ENCODE peak calls at places on chromosomes 16 and 17, in ten cellular contexts. C is heart left ventricle, H is esophagus squamous epithelium, N is psoas muscle, G is ovary, V is PC-9, B is neural progenitor cell, D is aorta, Z is IMR-90, M is cardiac muscle cell. R is an unnamed sample.

GRCh38 chr16:11160676-11161115 is 95.3 kb downstream of the SOCS1 start:
- DNase-seq in C (no peak), H (no peak), N (no peak), G (no peak), V (no peak), B (no peak), D (no peak), Z (no peak), M (no peak), R (no peak)

GRCh38 chr16:23504453-23505179 is 5.7 kb downstream of the GGA2 start:
- DNase-seq in C (peak; percentile 73), H (no peak), N (peak; percentile 91), G (peak; percentile 67), V (peak; percentile 72), B (peak; percentile 77), D (peak; percentile 90), Z (peak; percentile 94), M (peak; percentile 88), R (peak; percentile 77)

GRCh38 chr16:720507-720989 is 398 bp upstream of the ANTKMT start:
- DNase-seq in C (no peak), H (no peak), N (no peak), G (peak; percentile 58), V (peak; percentile 55), B (peak; percentile 81), D (no peak), Z (peak; percentile 70), M (peak; percentile 82), R (no peak)

GRCh38 chr17:48444531-48445247 is 14.7 kb upstream of the SKAP1 start:
- DNase-seq in C (no peak), H (no peak), N (no peak), G (no peak), V (no peak), B (no peak), D (no peak), Z (no peak), M (no peak), R (no peak)

GRCh38 chr16:53768167-53768566 is 64.2 kb downstream of the FTO start:
- DNase-seq in C (no peak), H (no peak), N (no peak), G (no peak), V (no peak), B (no peak), D (no peak), Z (peak; percentile 41), M (peak; percentile 51), R (no peak)

GRCh38 chr17:54944796-54945195 is 23.7 kb downstream of the COX11 start:
- DNase-seq in C (no peak), H (no peak), N (no peak), G (no peak), V (no peak), B (no peak), D (no peak), Z (peak; percentile 12), M (peak; percentile 38), R (no peak)

GRCh38 chr17:10621397-10621796 is 35.7 kb downstream of the MYH3 start:
- DNase-seq in C (no peak), H (no peak), N (no peak), G (no peak), V (no peak), B (no peak), D (no peak), Z (no peak), M (no peak), R (no peak)

GRCh38 chr16:31874354-31875111 is 926 bp downstream of the ZNF267 start:
- DNase-seq in C (no peak), H (no peak), N (no peak), G (no peak), V (peak; percentile 39), B (peak; percentile 9), D (no peak), Z (peak; percentile 55), M (peak; percentile 51), R (peak; percentile 29)

GRCh38 chr17:4142107-4142900 is 526 bp downstream of the ZZEF1 start:
- DNase-seq in C (peak; percentile 78), H (no peak), N (peak; percentile 77), G (peak; percentile 69), V (no peak), B (peak; percentile 75), D (peak; percentile 82), Z (peak; percentile 17), M (peak; percentile 44), R (peak; percentile 74)

GRCh38 chr17:77555741-77556291 is 402.7 kb upstream of the TNRC6C start:
- DNase-seq in C (peak; percentile 66), H (no peak), N (peak; percentile 61), G (no peak), V (no peak), B (peak; percentile 31), D (peak; percentile 84), Z (no peak), M (peak; percentile 48), R (peak; percentile 29)

GRCh38 chr17:77735051-77735340 is 223.5 kb upstream of the TNRC6C start:
- DNase-seq in C (no peak), H (no peak), N (no peak), G (no peak), V (no peak), B (no peak), D (no peak), Z (no peak), M (no peak), R (no peak)

GRCh38 chr16:85102106-85102630 is 10.1 kb downstream of the CIBAR2 start:
- DNase-seq in C (no peak), H (no peak), N (no peak), G (no peak), V (no peak), B (no peak), D (no peak), Z (peak; percentile 38), M (no peak), R (no peak)
- H3K4me1 ChIP-seq in C (no peaks in the 10 kb centered on the region), H (no peaks in the 10 kb centered on the region), N (peaks cover 8% of the 10 kb centered on the region), G (no peaks in the 10 kb centered on the region), V (no peaks in the 10 kb centered on the region), B (peaks cover 9% of the 10 kb centered on the region), D (no peaks in the 10 kb centered on the region), Z (no peaks in the 10 kb centered on the region), M (no peaks in the 10 kb centered on the region), R (no peaks in the 10 kb centered on the region)

DNA sequence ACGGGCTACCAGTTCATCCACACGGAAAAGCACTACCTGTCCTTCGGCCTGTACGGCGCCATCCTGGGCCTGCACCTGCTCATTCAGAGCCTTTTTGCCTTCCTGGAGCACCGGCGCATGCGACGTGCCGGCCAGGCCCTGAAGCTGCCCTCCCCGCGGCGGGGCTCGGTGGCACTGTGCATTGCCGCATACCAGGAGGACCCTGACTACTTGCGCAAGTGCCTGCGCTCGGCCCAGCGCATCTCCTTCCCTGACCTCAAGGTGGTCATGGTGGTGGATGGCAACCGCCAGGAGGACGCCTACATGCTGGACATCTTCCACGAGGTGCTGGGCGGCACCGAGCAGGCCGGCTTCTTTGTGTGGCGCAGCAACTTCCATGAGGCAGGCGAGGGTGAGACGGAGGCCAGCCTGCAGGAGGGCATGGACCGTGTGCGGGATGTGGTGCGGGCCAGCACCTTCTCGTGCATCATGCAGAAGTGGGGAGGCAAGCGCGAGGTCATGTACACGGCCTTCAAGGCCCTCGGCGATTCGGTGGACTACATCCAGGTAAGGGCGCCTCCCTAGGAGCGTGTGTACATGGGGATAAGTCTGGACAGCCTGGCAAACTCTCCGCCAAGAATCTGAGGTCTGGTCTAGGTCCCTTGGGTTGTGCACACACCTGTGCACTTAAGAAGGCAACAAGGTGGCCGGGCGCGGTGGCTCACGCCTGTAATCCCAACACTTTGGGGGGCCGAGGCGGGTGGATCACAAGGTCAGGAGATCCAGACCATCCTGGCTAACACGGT is 4.2 kb downstream of the HAS3 start:
- DNase-seq in C (no peak), H (no peak), N (no peak), G (peak; percentile 34), V (no peak), B (no peak), D (peak; percentile 71), Z (no peak), M (no peak), R (no peak)
- H3K4me3 ChIP-seq in C (no peak overlapping the region), H (no peak overlapping the region), N (no peak overlapping the region), G (no peak overlapping the region), V (no peak overlapping the region), B (no peak overlapping the region), D (no peak overlapping the region), Z (no peak overlapping the region), M (no peak overlapping the region), R (no peak overlapping the region)

DNA sequence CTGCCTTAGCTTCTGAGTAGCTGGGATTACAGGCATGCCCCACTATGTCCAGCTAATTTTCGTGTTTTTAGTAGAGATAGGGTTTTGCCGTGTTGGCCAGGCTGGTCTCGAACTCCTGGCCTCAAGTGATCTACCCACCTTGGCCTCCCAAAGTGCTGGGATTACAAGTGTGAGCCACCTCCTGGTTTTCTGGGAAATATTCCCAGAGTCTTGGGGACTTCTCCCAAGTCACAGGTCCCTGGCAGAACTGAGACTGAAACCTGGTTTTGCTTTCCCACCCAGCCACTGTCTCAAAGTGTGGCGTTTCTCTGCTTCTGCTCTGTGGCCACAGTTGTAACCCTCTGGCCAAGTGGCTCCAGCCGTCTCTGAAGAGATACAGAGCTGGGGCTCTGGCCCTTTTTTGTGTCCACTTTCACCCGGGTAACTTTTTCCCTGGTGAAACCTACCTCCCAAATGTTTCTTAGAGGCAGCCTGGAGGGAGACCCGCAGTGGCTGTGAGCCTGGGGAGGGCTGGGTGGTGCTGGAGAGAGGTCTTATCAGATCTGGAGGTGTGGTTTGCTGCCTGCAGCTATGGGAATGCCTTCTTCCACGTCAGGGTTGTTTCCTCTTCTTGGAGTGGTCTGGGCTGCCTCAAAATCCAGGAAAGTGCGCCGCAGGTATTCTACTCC is 5.1 kb downstream of the KSR1 start:
- DNase-seq in C (no peak), H (no peak), N (no peak), G (no peak), V (peak; percentile 47), B (no peak), D (no peak), Z (no peak), M (no peak), R (no peak)
- H3K4me1 ChIP-seq in C (peaks cover 7% of the 10 kb centered on the region), H (peaks cover 18% of the 10 kb centered on the region), N (peaks cover 7% of the 10 kb centered on the region), G (peaks cover 6% of the 10 kb centered on the region), V (peaks cover 30% of the 10 kb centered on the region), B (peaks cover 27% of the 10 kb centered on the region), D (no peaks in the 10 kb centered on the region), Z (peaks cover 28% of the 10 kb centered on the region), M (peaks cover 16% of the 10 kb centered on the region), R (peaks cover 9% of the 10 kb centered on the region)

GRCh38 chr16:72876981-72877373 is 171.0 kb downstream of the ZFHX3 start:
- DNase-seq in C (no peak), H (no peak), N (no peak), G (no peak), V (no peak), B (no peak), D (no peak), Z (no peak), M (peak; percentile 46), R (no peak)

GRCh38 chr16:72875291-72876036 is 172.5 kb downstream of the ZFHX3 start:
- DNase-seq in C (no peak), H (no peak), N (no peak), G (no peak), V (peak; percentile 49), B (no peak), D (no peak), Z (no peak), M (no peak), R (no peak)

GRCh38 chr16:72878301-72879269 is 169.3 kb downstream of the ZFHX3 start:
- DNase-seq in C (no peak), H (no peak), N (no peak), G (no peak), V (no peak), B (no peak), D (no peak), Z (peak; percentile 75), M (peak; percentile 91), R (no peak)

GRCh38 chr16:72876221-72876620 is 171.7 kb downstream of the ZFHX3 start:
- DNase-seq in C (peak; percentile 83), H (no peak), N (peak; percentile 82), G (no peak), V (peak; percentile 46), B (no peak), D (peak; percentile 87), Z (peak; percentile 94), M (peak; percentile 94), R (peak; percentile 40)

GRCh38 chr16:72877374-72878028 is 170.4 kb downstream of the ZFHX3 start:
- DNase-seq in C (no peak), H (no peak), N (no peak), G (no peak), V (peak; percentile 68), B (no peak), D (no peak), Z (peak; percentile 88), M (peak; percentile 75), R (no peak)
- H3K4me3 ChIP-seq in C (no peak overlapping the region), H (no peak overlapping the region), N (no peak overlapping the region), G (no peak overlapping the region), V (no peak overlapping the region), B (no peak overlapping the region), D (no peak overlapping the region), Z (no peak overlapping the region), M (no peak overlapping the region), R (no peak overlapping the region)